ENCODE peak calls at places on chromosomes 7 and 10, in seven cellular contexts. T is neuronal stem cell, H is mammary epithelial cell, M is H9, C is neural progenitor cell, S is DND-41, K is GM23248. L is an unnamed sample.
A peak's percentile ranks its signal among the peaks of the same experiment; 100 is the strongest.

GRCh38 chr10:5692476-5693358 is 8.1 kb downstream of the TASOR2 start:
- DNase-seq in T (peak; percentile 51), H (peak; percentile 58), M (peak; percentile 62), C (peak; percentile 80), S (no peak), K (peak; percentile 64), L (peak; percentile 31)

GRCh38 chr7:118754608-118755007 is 530.1 kb downstream of the ANKRD7 start:
- DNase-seq in T (no peak), H (peak; percentile 76), M (no peak), C (no peak), S (no peak), K (no peak), L (no peak)

GRCh38 chr7:17401806-17402627 is 103.6 kb downstream of the AHR start:
- DNase-seq in T (no peak), H (no peak), M (no peak), C (no peak), S (no peak), K (no peak), L (no peak)

GRCh38 chr7:38951213-38951612 is 26.5 kb upstream of the POU6F2 start:
- DNase-seq in T (no peak), H (no peak), M (no peak), C (peak; percentile 47), S (no peak), K (no peak), L (no peak)

GRCh38 chr10:71909399-71910083 is 54.7 kb upstream of the CHST3 start:
- DNase-seq in T (no peak), H (no peak), M (no peak), C (no peak), S (no peak), K (no peak), L (no peak)

GRCh38 chr7:41524861-41525260 is 178.0 kb downstream of the INHBA start:
- DNase-seq in T (no peak), H (no peak), M (no peak), C (no peak), S (no peak), K (no peak), L (no peak)

GRCh38 chr7:152989889-152990380 is 230.4 kb downstream of the ACTR3B start:
- DNase-seq in T (peak; percentile 54), H (peak; percentile 12), M (peak; percentile 64), C (peak; percentile 81), S (no peak), K (no peak), L (peak; percentile 18)

GRCh38 chr7:63789378-63790176 is 209.1 kb upstream of the ZNF722 start:
- DNase-seq in T (no peak), H (no peak), M (no peak), C (no peak), S (no peak), K (no peak), L (no peak)

GRCh38 chr10:83544049-83544448 is 595.3 kb upstream of the GHITM start:
- DNase-seq in T (no peak), H (no peak), M (no peak), C (peak; percentile 49), S (no peak), K (no peak), L (no peak)

GRCh38 chr10:25815999-25816768 is 117.8 kb upstream of the MYO3A start:
- DNase-seq in T (no peak), H (no peak), M (no peak), C (no peak), S (peak; percentile 63), K (no peak), L (no peak)

GRCh38 chr10:126669188-126669587 is 1.3 kb downstream of the C10orf90 start:
- DNase-seq in T (no peak), H (no peak), M (no peak), C (no peak), S (no peak), K (no peak), L (no peak)

GRCh38 chr10:96334888-96335526 is 23.8 kb downstream of the OPALIN start:
- DNase-seq in T (peak; percentile 40), H (peak; percentile 9), M (peak; percentile 49), C (peak; percentile 70), S (no peak), K (peak; percentile 56), L (peak; percentile 81)

GRCh38 chr7:36597099-36597773 is 127.1 kb downstream of the AOAH start:
- DNase-seq in T (no peak), H (peak; percentile 87), M (no peak), C (no peak), S (no peak), K (no peak), L (no peak)

GRCh38 chr10:4154317-4154716 is 369.3 kb upstream of the KLF6 start:
- DNase-seq in T (no peak), H (no peak), M (no peak), C (no peak), S (peak; percentile 55), K (no peak), L (no peak)

GRCh38 chr10:133231946-133232574 is 2.0 kb downstream of the UTF1 start:
- DNase-seq in T (no peak), H (no peak), M (peak; percentile 86), C (no peak), S (no peak), K (no peak), L (no peak)

GRCh38 chr7:155805826-155806095 is 6.5 kb downstream of the SHH start:
- DNase-seq in T (no peak), H (no peak), M (no peak), C (no peak), S (no peak), K (no peak), L (no peak)

GRCh38 chr7:155804897-155805825 is 7.1 kb downstream of the SHH start:
- DNase-seq in T (peak; percentile 85), H (peak; percentile 62), M (peak; percentile 83), C (peak; percentile 93), S (no peak), K (peak; percentile 84), L (peak; percentile 81)

GRCh38 chr7:155807805-155808550 is 4.3 kb downstream of the SHH start:
- DNase-seq in T (no peak), H (no peak), M (peak; percentile 45), C (no peak), S (no peak), K (no peak), L (no peak)

GRCh38 chr7:155807013-155807804 is 5.1 kb downstream of the SHH start:
- DNase-seq in T (no peak), H (no peak), M (peak; percentile 77), C (peak; percentile 61), S (no peak), K (no peak), L (no peak)

GRCh38 chr7:155806096-155806871 is 6.0 kb downstream of the SHH start:
- DNase-seq in T (no peak), H (no peak), M (peak; percentile 59), C (peak; percentile 61), S (no peak), K (peak; percentile 35), L (no peak)
- H3K9ac ChIP-seq in T (peak overlapping the region; percentile 60), H (no peak overlapping the region), M (no peak overlapping the region), C (no peak overlapping the region), S (no peak overlapping the region), K (no peak overlapping the region), L (no peak overlapping the region)

GRCh38 chr7:157873181-157873580 is 536.4 kb downstream of the DNAJB6 start:
- DNase-seq in T (no peak), H (no peak), M (no peak), C (no peak), S (no peak), K (no peak), L (no peak)

GRCh38 chr7:157874208-157874816 is 537.5 kb downstream of the DNAJB6 start:
- DNase-seq in T (no peak), H (no peak), M (no peak), C (no peak), S (no peak), K (no peak), L (no peak)

GRCh38 chr7:157873664-157874063 is 536.9 kb downstream of the DNAJB6 start:
- DNase-seq in T (no peak), H (no peak), M (no peak), C (no peak), S (no peak), K (no peak), L (no peak)

GRCh38 chr7:157875230-157876179 is 538.7 kb downstream of the DNAJB6 start:
- DNase-seq in T (peak; percentile 57), H (no peak), M (peak; percentile 80), C (peak; percentile 78), S (peak; percentile 65), K (peak; percentile 3), L (no peak)

DNA sequence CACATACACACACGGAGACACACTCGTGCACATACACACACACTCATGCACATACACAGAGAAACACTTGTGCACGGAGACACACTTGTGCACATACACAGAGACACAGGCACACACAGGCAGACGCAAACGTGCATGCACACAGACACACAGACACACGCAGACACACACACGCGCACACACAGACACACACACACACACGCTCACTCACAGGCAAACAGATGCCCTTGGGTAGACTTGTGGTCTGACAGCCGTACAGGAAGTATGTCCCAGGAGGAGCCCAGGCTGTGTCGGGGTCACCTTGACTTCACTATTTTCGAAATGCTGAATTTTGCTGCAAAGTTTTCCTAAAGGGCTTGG is 538.0 kb downstream of the DNAJB6 start:
- DNase-seq in T (no peak), H (no peak), M (no peak), C (no peak), S (peak; percentile 47), K (no peak), L (no peak)
- H3K27me3 ChIP-seq in T (no peaks in the 10 kb centered on the region), H (no peaks in the 10 kb centered on the region), M (no peaks in the 10 kb centered on the region), C (no peaks in the 10 kb centered on the region), S (no peaks in the 10 kb centered on the region), K (no peaks in the 10 kb centered on the region), L (peaks cover 4% of the 10 kb centered on the region)

DNA sequence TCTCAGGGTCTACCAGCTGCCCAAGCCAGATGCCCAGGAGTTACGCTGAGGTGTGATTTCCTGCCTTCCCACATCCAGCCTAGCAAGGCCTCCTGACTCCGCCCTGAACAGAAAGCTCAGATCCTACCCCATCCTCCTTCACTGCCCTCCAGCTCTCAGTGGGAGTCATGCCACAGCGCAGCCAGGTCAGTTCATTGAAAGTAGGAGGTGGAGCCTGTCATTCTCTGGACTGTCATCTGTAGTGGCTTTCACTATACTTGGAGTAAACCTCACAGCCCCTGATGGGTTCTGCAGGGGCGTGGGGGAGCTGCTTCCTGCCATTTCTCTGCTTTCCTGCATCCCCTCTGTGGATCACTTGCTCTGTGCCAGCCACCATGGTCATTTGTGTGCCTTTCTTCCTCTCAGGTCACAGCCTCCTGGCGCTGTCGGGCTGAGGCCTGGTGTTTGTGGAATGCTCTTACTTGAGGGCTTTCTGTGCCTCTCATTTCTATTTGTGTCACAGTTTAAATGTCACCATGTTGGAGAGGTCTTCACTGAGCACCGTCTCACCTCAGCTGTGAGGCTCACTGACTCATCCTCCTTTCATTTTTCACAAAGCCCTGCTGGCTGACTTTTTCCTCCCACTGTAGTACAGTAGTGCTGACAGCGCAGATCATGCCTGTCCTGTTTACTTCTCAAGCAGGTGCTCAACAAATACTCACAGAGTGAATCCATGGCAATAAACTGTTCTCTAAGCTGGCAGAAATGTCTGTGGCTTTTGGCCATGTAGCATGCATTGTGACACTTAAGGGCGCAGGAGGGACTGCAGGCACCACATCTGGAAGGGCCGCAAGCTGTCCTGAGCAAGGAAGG is 61.0 kb upstream of the TMEM248 start:
- DNase-seq in T (no peak), H (no peak), M (peak; percentile 46), C (peak; percentile 15), S (no peak), K (peak; percentile 22), L (peak; percentile 8)
- H3K4me1 ChIP-seq in T (peaks cover 3% of the 10 kb centered on the region), H (no peaks in the 10 kb centered on the region), M (no peaks in the 10 kb centered on the region), C (peaks cover 2% of the 10 kb centered on the region), S (no peaks in the 10 kb centered on the region), K (no peaks in the 10 kb centered on the region), L (no peaks in the 10 kb centered on the region)

DNA sequence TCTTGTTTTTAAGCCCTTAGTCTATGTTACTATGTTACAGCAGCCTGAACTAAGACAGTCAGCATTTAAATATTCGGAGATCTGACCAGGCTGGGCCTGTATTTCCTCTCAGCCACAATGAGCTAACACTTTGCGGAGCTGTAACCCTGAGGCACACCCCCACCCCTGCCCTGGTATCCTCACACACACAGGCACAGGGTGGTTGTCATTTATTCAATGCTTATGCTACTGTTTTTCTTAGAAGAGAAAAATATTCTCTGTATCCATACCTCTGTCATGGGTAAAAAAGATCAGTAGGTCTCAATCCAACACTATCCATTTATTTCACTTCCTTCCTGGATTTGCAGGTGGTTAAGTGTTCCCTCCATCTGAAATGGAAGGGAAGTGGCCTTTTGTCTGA is 80.3 kb upstream of the TRIL start:
- DNase-seq in T (no peak), H (no peak), M (no peak), C (no peak), S (no peak), K (peak; percentile 67), L (peak; percentile 55)
- H3K9ac ChIP-seq in T (no peak overlapping the region), H (no peak overlapping the region), M (no peak overlapping the region), C (no peak overlapping the region), S (no peak overlapping the region), K (no peak overlapping the region), L (no peak overlapping the region)

L was measured in adipocyte.